ENCODE peak calls at places on chromosomes 16 and 17, in seven cellular contexts. O is heart left ventricle, K is fibroblast of mammary gland, F is mucosa of descending colon, S is PC-3, D is fibroblast of the aortic adventitia, U is IMR-90. Z is an unnamed sample.
A peak's percentile ranks its signal among the peaks of the same experiment; 100 is the strongest.

GRCh38 chr17:9798724-9799123 is 7.3 kb upstream of the DHRS7C start:
- DNase-seq in O (no peak), K (no peak), F (no peak), S (peak; percentile 8), D (no peak), U (no peak), Z (peak; percentile 6)

GRCh38 chr17:32525116-32525515 is 38.3 kb downstream of the CDK5R1 start:
- DNase-seq in O (no peak), K (peak; percentile 52), F (no peak), S (no peak), D (peak; percentile 15), U (peak; percentile 57), Z (no peak)

GRCh38 chr17:54544239-54544638 is 356.4 kb upstream of the TOM1L1 start:
- DNase-seq in O (no peak), K (no peak), F (no peak), S (no peak), D (no peak), U (no peak), Z (no peak)

GRCh38 chr16:1535391-1536291 is 2.2 kb downstream of the TMEM204 start:
- DNase-seq in O (peak; percentile 66), K (peak; percentile 23), F (no peak), S (no peak), D (peak; percentile 45), U (no peak), Z (no peak)

GRCh38 chr16:22092143-22092933 is at the start of gene VWA3A:
- DNase-seq in O (no peak), K (peak; percentile 41), F (no peak), S (no peak), D (peak; percentile 70), U (peak; percentile 64), Z (no peak)

GRCh38 chr16:81703177-81704155 is 75.6 kb upstream of the PLCG2 start:
- DNase-seq in O (peak; percentile 33), K (peak; percentile 91), F (peak; percentile 49), S (peak; percentile 55), D (peak; percentile 84), U (peak; percentile 91), Z (peak; percentile 53)

GRCh38 chr17:33049781-33050414 is 58.3 kb downstream of the SPACA3 start:
- DNase-seq in O (no peak), K (peak; percentile 55), F (peak; percentile 85), S (peak; percentile 56), D (peak; percentile 60), U (peak; percentile 48), Z (peak; percentile 70)

GRCh38 chr17:78426293-78426879 is 47.9 kb downstream of the PGS1 start:
- DNase-seq in O (no peak), K (no peak), F (no peak), S (no peak), D (no peak), U (no peak), Z (no peak)

GRCh38 chr16:23877107-23878070 is 41.6 kb downstream of the PRKCB start:
- DNase-seq in O (no peak), K (no peak), F (no peak), S (no peak), D (no peak), U (no peak), Z (no peak)

GRCh38 chr17:76716146-76716833 is 5.5 kb upstream of the MXRA7 start:
- DNase-seq in O (no peak), K (peak; percentile 100), F (no peak), S (no peak), D (peak; percentile 100), U (peak; percentile 99), Z (peak; percentile 86)

GRCh38 chr17:47213540-47213939 is 4.4 kb downstream of the MYL4 start:
- DNase-seq in O (no peak), K (no peak), F (no peak), S (no peak), D (no peak), U (no peak), Z (no peak)

GRCh38 chr16:4660454-4661007 is 32.8 kb upstream of the NUDT16L1 start:
- DNase-seq in O (peak; percentile 81), K (peak; percentile 64), F (peak; percentile 29), S (no peak), D (peak; percentile 25), U (peak; percentile 60), Z (peak; percentile 48)

GRCh38 chr16:87034317-87034716 is 282.9 kb downstream of the C16orf95 start:
- DNase-seq in O (no peak), K (no peak), F (no peak), S (no peak), D (no peak), U (no peak), Z (no peak)

GRCh38 chr16:31182391-31182790 is 2.5 kb downstream of the FUS start:
- DNase-seq in O (no peak), K (no peak), F (no peak), S (no peak), D (no peak), U (no peak), Z (no peak)
- H3K4me3 ChIP-seq in O (peak overlapping the region; percentile 88), K (peak overlapping the region; percentile 96), F (no peak overlapping the region), S (peak overlapping the region; percentile 98), D (peak overlapping the region; percentile 96), U (peak overlapping the region; percentile 69), Z (no peak overlapping the region)

DNA sequence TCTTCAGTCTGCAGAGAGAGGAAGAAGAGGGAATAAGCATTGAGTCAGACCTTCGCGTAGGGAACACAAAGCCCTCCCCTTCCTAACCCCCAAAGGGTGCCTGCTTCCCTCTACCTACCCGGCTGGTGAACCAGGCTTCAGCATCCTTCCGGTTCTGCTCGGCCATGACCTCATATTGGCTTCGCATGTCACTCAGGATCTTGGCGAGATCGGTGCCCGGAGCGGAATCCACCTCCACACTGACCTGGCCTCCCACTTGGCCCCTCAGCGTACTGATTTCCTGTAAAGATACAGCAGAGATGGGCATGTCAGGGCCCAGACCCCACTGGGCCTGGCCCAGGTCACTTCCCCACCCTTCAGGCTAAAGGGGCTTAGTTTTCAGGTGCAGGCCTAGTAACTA is 3.8 kb downstream of the KRT19 start:
- DNase-seq in O (no peak), K (no peak), F (no peak), S (no peak), D (no peak), U (no peak), Z (peak; percentile 25)
- H3K4me3 ChIP-seq in O (no peak overlapping the region), K (no peak overlapping the region), F (no peak overlapping the region), S (peak overlapping the region; percentile 13), D (no peak overlapping the region), U (no peak overlapping the region), Z (no peak overlapping the region)

GRCh38 chr17:28712705-28713415 is 1.2 kb upstream of the PROCA1 start:
- DNase-seq in O (no peak), K (no peak), F (no peak), S (no peak), D (no peak), U (no peak), Z (no peak)
- H3K4me3 ChIP-seq in O (no peak overlapping the region), K (no peak overlapping the region), F (no peak overlapping the region), S (no peak overlapping the region), D (no peak overlapping the region), U (no peak overlapping the region), Z (no peak overlapping the region)

GRCh38 chr17:42312285-42313130 is 24.2 kb downstream of the STAT5A start:
- DNase-seq in O (peak; percentile 92), K (peak; percentile 80), F (peak; percentile 76), S (no peak), D (peak; percentile 73), U (peak; percentile 81), Z (peak; percentile 68)
- H3K4me3 ChIP-seq in O (peak overlapping the region; percentile 1), K (no peak overlapping the region), F (no peak overlapping the region), S (no peak overlapping the region), D (no peak overlapping the region), U (no peak overlapping the region), Z (no peak overlapping the region)

DNA sequence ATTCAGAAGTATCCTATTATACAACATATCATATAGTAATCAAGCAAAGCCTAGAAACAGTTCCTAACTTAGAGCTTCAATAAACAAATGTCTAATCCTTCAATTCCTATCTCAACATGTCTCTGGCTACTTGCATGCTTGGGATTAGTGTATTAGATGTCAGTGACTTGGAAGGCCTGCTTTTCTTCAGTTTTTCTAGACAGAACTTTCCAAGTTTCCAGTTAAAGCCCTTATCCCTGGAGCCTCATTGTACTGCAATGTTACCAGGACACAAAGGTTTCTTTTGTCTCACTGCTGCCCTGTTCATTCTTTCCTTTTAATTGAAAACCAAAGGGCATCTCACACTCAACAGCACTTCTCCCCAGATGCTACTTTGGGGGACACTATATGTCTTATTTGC is 16.5 kb downstream of the PSME3IP1 start:
- DNase-seq in O (no peak), K (no peak), F (no peak), S (no peak), D (no peak), U (peak; percentile 33), Z (no peak)
- H3K4me3 ChIP-seq in O (no peak overlapping the region), K (no peak overlapping the region), F (no peak overlapping the region), S (no peak overlapping the region), D (no peak overlapping the region), U (no peak overlapping the region), Z (no peak overlapping the region)

GRCh38 chr17:62805234-62805633 is 2.9 kb downstream of the MARCHF10 start:
- DNase-seq in O (no peak), K (peak; percentile 46), F (no peak), S (no peak), D (no peak), U (peak; percentile 47), Z (no peak)

GRCh38 chr17:62808576-62808970 is 459 bp upstream of the MARCHF10 start:
- DNase-seq in O (no peak), K (no peak), F (no peak), S (no peak), D (no peak), U (no peak), Z (no peak)

GRCh38 chr17:62804822-62805221 is 3.3 kb downstream of the MARCHF10 start:
- DNase-seq in O (no peak), K (peak; percentile 78), F (no peak), S (no peak), D (no peak), U (peak; percentile 75), Z (no peak)

GRCh38 chr17:62809656-62810055 is 1.5 kb upstream of the MARCHF10 start:
- DNase-seq in O (no peak), K (peak; percentile 51), F (no peak), S (no peak), D (no peak), U (peak; percentile 61), Z (no peak)

DNA sequence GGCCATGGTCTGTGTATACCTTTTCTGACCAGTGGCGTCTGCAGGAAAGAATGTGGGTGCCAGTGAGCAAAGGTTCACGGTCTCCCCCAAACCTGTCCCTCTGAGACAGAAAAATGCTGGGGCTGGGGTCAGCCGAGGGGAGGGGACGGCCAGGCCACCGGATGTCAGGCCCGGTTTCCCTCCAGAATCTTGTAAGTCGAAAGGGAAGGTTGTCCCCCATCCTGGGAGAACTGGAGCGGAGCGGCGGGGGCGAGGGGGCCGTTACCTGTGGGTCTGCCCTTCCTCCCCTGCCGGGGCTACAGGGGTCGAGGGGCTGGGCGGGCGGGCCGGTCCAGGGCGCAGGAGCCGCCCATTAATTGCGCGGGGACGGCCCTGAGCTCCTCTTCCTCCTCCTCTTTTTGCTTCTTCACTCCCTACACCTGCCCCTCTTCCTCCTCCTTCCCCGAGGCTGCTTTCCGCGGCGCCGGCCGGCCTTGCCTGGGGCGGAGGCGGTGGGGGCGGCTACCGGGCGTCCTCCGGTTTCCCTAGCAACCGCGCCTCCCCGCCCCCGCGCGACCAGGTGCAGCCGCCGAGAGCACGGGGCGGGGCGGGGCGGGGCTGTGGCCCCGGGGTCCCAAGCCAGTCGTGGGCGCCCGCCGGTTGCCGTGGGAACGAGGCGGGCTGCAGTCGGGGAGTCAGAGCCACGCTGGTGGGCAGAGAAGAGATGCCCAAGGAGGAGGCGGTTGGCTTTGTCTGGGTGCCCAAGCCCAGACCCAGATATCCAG is at the start of gene MARCHF10:
- DNase-seq in O (no peak), K (no peak), F (peak; percentile 11), S (peak; percentile 53), D (no peak), U (no peak), Z (no peak)
- H3K4me3 ChIP-seq in O (peak within 1 kb of the TSS; percentile 31), K (peak within 1 kb of the TSS; percentile 15), F (no peak within 1 kb of the TSS), S (peak within 1 kb of the TSS; percentile 55), D (no peak within 1 kb of the TSS), U (no peak within 1 kb of the TSS), Z (no peak within 1 kb of the TSS)